ENCODE peak calls at places on chromosomes 2 and 18, in four cellular contexts. O is H1, P is GM12878, X is HepG2. E is an unnamed sample.

GRCh38 chr2:145759228-145759940 is 1239.5 kb upstream of the ZEB2 start:
- DNase-seq in X (peak; percentile 71), P (no peak), O (no peak), E (peak; percentile 11)

GRCh38 chr2:240629419-240629967 is 4.2 kb downstream of the GPR35 start:
- DNase-seq in O (no peak), X (no peak), P (no peak), E (no peak)

GRCh38 chr2:231037731-231038482 is 584 bp downstream of the C2orf72 start:
- DNase-seq in X (no peak), P (no peak), O (peak; percentile 58), E (peak; percentile 34)

GRCh38 chr2:71669058-71669456 is 215.7 kb downstream of the DYSF start:
- DNase-seq in X (no peak), O (no peak), P (no peak), E (no peak)

GRCh38 chr2:191105082-191105481 is 45.7 kb downstream of the STAT4 start:
- DNase-seq in P (no peak), X (no peak), O (no peak), E (no peak)

GRCh38 chr2:147449323-147450080 is 395.3 kb upstream of the ACVR2A start:
- DNase-seq in O (no peak), P (no peak), X (no peak), E (no peak)

GRCh38 chr2:53095227-53095626 is 672.4 kb upstream of the CHAC2 start:
- DNase-seq in P (no peak), O (no peak), X (no peak), E (no peak)

GRCh38 chr18:44651453-44651852 is 29.2 kb upstream of the SETBP1 start:
- DNase-seq in P (no peak), O (no peak), X (no peak), E (peak; percentile 14)

GRCh38 chr2:80437959-80438358 is 133.4 kb upstream of the LRRTM1 start:
- DNase-seq in X (no peak), P (no peak), O (no peak), E (peak; percentile 30)

GRCh38 chr2:127622561-127623387 is 23.2 kb upstream of the GPR17 start:
- DNase-seq in O (no peak), P (no peak), X (no peak), E (no peak)

GRCh38 chr2:27379840-27380625 is 501 bp downstream of the ZNF513 start:
- DNase-seq in O (no peak), X (peak; percentile 81), P (no peak), E (peak; percentile 38)

GRCh38 chr18:48200631-48201336 is 208.4 kb downstream of the ZBTB7C start:
- DNase-seq in O (no peak), X (no peak), P (no peak), E (no peak)

GRCh38 chr2:11925295-11925694 is 178.9 kb downstream of the LPIN1 start:
- DNase-seq in P (no peak), X (peak; percentile 39), O (no peak), E (no peak)

GRCh38 chr2:178859760-178860159 is 52.5 kb upstream of the TTN start:
- DNase-seq in X (no peak), P (no peak), O (no peak), E (no peak)

GRCh38 chr18:37754141-37754540 is 188.5 kb upstream of the CELF4 start:
- DNase-seq in P (no peak), X (no peak), O (no peak), E (no peak)

GRCh38 chr2:98464772-98465310 is 20.2 kb downstream of the INPP4A start:
- DNase-seq in X (no peak), O (no peak), P (peak; percentile 98), E (no peak)

GRCh38 chr2:54955674-54956391 is 94.4 kb downstream of the RTN4 start:
- DNase-seq in P (no peak), X (peak; percentile 33), O (no peak), E (peak; percentile 80)

GRCh38 chr2:98453531-98453930 is 8.9 kb downstream of the INPP4A start:
- DNase-seq in O (peak; percentile 39), P (no peak), X (no peak), E (no peak)

GRCh38 chr18:50457639-50458038 is 82.8 kb downstream of the SKA1 start:
- DNase-seq in P (no peak), X (no peak), O (no peak), E (no peak)

GRCh38 chr18:79584491-79585394 is 94.9 kb upstream of the CTDP1 start:
- DNase-seq in O (no peak), X (no peak), P (no peak), E (no peak)

GRCh38 chr2:45724329-45724728 is 72.9 kb downstream of the PRKCE start:
- DNase-seq in O (no peak), X (no peak), P (no peak), E (no peak)

GRCh38 chr2:191443446-191443845 is 198.2 kb downstream of the MYO1B start:
- DNase-seq in P (no peak), O (no peak), X (no peak), E (no peak)

GRCh38 chr2:118348380-118349024 is 260.2 kb downstream of the INSIG2 start:
- DNase-seq in P (no peak), O (no peak), X (no peak), E (no peak)

GRCh38 chr2:43845181-43845580 is 6.4 kb downstream of the ABCG8 start:
- DNase-seq in X (no peak), O (no peak), P (no peak), E (peak; percentile 4)

GRCh38 chr2:225002656-225003045 is 39.6 kb downstream of the DOCK10 start:
- DNase-seq in X (no peak), O (no peak), P (peak; percentile 63), E (no peak)

GRCh38 chr2:189204322-189204941 is 24.9 kb upstream of the COL5A2 start:
- DNase-seq in O (no peak), P (no peak), X (no peak), E (no peak)

DNA sequence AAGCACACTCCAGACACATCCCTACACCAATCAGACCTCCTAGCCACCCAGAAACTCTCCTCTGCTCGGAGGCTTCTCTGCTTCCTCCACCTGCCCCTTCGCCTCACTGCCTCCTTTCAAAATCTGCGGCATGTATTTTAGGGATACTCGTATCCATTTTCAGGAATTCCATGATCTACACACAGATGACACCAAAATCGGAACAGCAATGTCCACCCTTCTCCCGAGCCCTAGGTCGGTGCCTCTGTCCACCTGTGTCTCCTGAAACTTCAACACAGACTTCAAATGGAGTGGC is 1.4 kb upstream of the SH3BP4 start:
- DNase-seq in O (no peak), X (no peak), P (no peak), E (no peak)
- H3K9ac ChIP-seq in O (no peak overlapping the region), X (no peak overlapping the region), P (no peak overlapping the region), E (no peak overlapping the region)

GRCh38 chr18:8303151-8303770 is 306.0 kb upstream of the RAB12 start:
- DNase-seq in O (no peak), P (no peak), X (no peak), E (no peak)

GRCh38 chr18:8313043-8313442 is 296.2 kb upstream of the RAB12 start:
- DNase-seq in X (no peak), P (no peak), O (no peak), E (no peak)

DNA sequence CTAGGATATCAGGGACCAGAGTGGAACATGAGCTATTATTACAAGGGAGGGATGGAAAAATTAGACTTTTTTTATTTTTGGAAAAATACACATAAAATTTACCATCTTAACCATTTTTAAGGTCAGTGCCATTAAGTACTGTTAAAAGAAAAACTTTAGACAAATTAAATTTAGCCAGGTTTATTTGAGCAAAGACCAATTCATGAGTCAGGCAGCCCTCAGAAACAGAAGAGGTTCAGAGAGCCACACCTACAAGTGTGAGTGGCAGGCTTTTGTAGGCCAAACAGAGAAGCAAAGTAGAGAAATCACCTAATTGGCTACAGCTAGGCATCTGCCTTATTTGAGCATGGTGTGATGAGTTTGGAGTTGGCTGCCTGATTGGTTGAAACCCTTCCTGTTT is 301.3 kb upstream of the RAB12 start:
- DNase-seq in O (no peak), X (no peak), P (no peak), E (no peak)
- TF ChIP-seq HDAC6 in O (no peak), X (no peak), P (no peak), E (no peak)

GRCh38 chr2:68416081-68416675 is 50.9 kb downstream of the FBXO48 start:
- DNase-seq in X (no peak), O (no peak), P (no peak), E (no peak)

GRCh38 chr2:68420254-68420910 is 46.7 kb downstream of the FBXO48 start:
- DNase-seq in O (no peak), P (no peak), X (no peak), E (no peak)

GRCh38 chr2:68417931-68418330 is 49.2 kb downstream of the FBXO48 start:
- DNase-seq in O (no peak), P (no peak), X (no peak), E (no peak)

GRCh38 chr2:68418419-68418818 is 48.7 kb downstream of the FBXO48 start:
- DNase-seq in X (no peak), P (no peak), O (no peak), E (no peak)

GRCh38 chr2:68418855-68419254 is 48.2 kb downstream of the FBXO48 start:
- DNase-seq in P (no peak), X (no peak), O (no peak), E (no peak)
- H3K9ac ChIP-seq in P (no peak overlapping the region), X (no peak overlapping the region), O (no peak overlapping the region), E (peak overlapping the region; percentile 21)

GRCh38 chr2:148982282-148982681 is 56.2 kb upstream of the LYPD6B start:
- DNase-seq in P (no peak), X (no peak), O (no peak), E (no peak)
- TF ChIP-seq HDAC6 in P (no peak), X (no peak), O (no peak), E (no peak)

GRCh38 chr18:28115149-28115550 is 61.8 kb downstream of the CDH2 start:
- DNase-seq in X (peak; percentile 43), P (no peak), O (no peak), E (no peak)
- H3K9ac ChIP-seq in X (no peak overlapping the region), P (no peak overlapping the region), O (no peak overlapping the region), E (no peak overlapping the region)

DNA sequence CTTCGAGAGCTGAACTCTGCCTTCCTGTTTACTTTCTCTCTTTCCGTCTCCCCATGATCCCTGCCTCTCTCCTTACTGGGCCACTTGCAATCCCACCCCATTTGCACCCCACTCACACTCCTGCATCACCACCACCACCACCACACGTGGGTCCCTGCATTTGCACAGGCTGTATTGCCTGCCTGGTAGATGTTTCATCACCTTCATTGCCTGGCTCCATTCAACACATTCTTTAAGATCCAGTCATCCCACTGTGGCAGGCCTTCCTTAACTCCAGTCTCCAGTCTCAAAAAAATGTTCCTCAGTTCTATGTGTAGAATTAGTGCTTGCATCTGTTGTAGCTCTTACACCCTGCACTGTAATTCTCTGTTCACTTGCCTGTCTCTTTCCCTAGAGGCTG is 13.9 kb downstream of the NOSTRIN start:
- DNase-seq in X (no peak), O (no peak), P (no peak), E (no peak)
- TF ChIP-seq HDAC6 in X (no peak), O (no peak), P (no peak), E (no peak)

E was measured in K562.